ENCODE peak calls at places on chromosomes 4 and X, in four cellular contexts. One of them, this sample, is unnamed.

GRCh38 chr4:145920205-145920604 is 18.4 kb downstream of the ZNF827 start:
- DNase-seq in naive thymus-derived CD4-positive, alpha-beta T cell: no peak
- DNase-seq in CD8-positive, alpha-beta T cell: no peak
- DNase-seq in pancreas: no peak
- DNase-seq in this sample: no peak

GRCh38 chr4:128388352-128388630 is 100.7 kb upstream of the PGRMC2 start:
- DNase-seq in CD8-positive, alpha-beta T cell: no peak
- DNase-seq in pancreas: no peak
- DNase-seq in naive thymus-derived CD4-positive, alpha-beta T cell: no peak
- DNase-seq in this sample: no peak

GRCh38 chr4:85740431-85740861 is 265.5 kb downstream of the ARHGAP24 start:
- DNase-seq in CD8-positive, alpha-beta T cell: no peak
- DNase-seq in pancreas: no peak
- DNase-seq in naive thymus-derived CD4-positive, alpha-beta T cell: no peak
- DNase-seq in this sample: no peak

GRCh38 chr4:58225460-58225859 is 1115.3 kb upstream of the IGFBP7 start:
- DNase-seq in CD8-positive, alpha-beta T cell: no peak
- DNase-seq in naive thymus-derived CD4-positive, alpha-beta T cell: no peak
- DNase-seq in pancreas: no peak
- DNase-seq in this sample: no peak

GRCh38 chrX:30220646-30221045 is 5.3 kb downstream of the MAGEB2 start:
- DNase-seq in pancreas: no peak
- DNase-seq in CD8-positive, alpha-beta T cell: no peak
- DNase-seq in naive thymus-derived CD4-positive, alpha-beta T cell: no peak
- DNase-seq in this sample: no peak

GRCh38 chr4:46329118-46329976 is 60.6 kb downstream of the GABRA2 start:
- DNase-seq in CD8-positive, alpha-beta T cell: no peak
- DNase-seq in naive thymus-derived CD4-positive, alpha-beta T cell: no peak
- DNase-seq in pancreas: no peak
- DNase-seq in this sample: no peak

GRCh38 chr4:8468746-8469535 is 28.4 kb downstream of the TRMT44 start:
- DNase-seq in naive thymus-derived CD4-positive, alpha-beta T cell: peak; percentile 36
- DNase-seq in pancreas: peak; percentile 84
- DNase-seq in CD8-positive, alpha-beta T cell: peak; percentile 27
- DNase-seq in this sample: peak; percentile 89

GRCh38 chr4:71602271-71602890 is 181.5 kb downstream of the GC start:
- DNase-seq in naive thymus-derived CD4-positive, alpha-beta T cell: no peak
- DNase-seq in CD8-positive, alpha-beta T cell: no peak
- DNase-seq in pancreas: no peak
- DNase-seq in this sample: no peak

GRCh38 chr4:123361195-123361861 is 35.3 kb upstream of the SPRY1 start:
- DNase-seq in naive thymus-derived CD4-positive, alpha-beta T cell: no peak
- DNase-seq in pancreas: no peak
- DNase-seq in CD8-positive, alpha-beta T cell: no peak
- DNase-seq in this sample: no peak

GRCh38 chr4:827209-828081 is 1.5 kb upstream of the CPLX1 start:
- DNase-seq in pancreas: no peak
- DNase-seq in CD8-positive, alpha-beta T cell: no peak
- DNase-seq in naive thymus-derived CD4-positive, alpha-beta T cell: no peak
- DNase-seq in this sample: no peak

GRCh38 chr4:74365761-74366160 is 816 bp downstream of the EREG start:
- DNase-seq in naive thymus-derived CD4-positive, alpha-beta T cell: no peak
- DNase-seq in CD8-positive, alpha-beta T cell: no peak
- DNase-seq in pancreas: peak; percentile 57
- DNase-seq in this sample: no peak

GRCh38 chrX:131763674-131764073 is 219.8 kb downstream of the OR13H1 start:
- DNase-seq in pancreas: no peak
- DNase-seq in naive thymus-derived CD4-positive, alpha-beta T cell: peak; percentile 87
- DNase-seq in CD8-positive, alpha-beta T cell: no peak
- DNase-seq in this sample: peak; percentile 78

GRCh38 chrX:130108647-130109428 is 1.5 kb downstream of the ELF4 start:
- DNase-seq in CD8-positive, alpha-beta T cell: no peak
- DNase-seq in pancreas: no peak
- DNase-seq in naive thymus-derived CD4-positive, alpha-beta T cell: no peak
- DNase-seq in this sample: no peak

GRCh38 chr4:7037425-7037824 is 5.7 kb upstream of the TADA2B start:
- DNase-seq in CD8-positive, alpha-beta T cell: no peak
- DNase-seq in pancreas: no peak
- DNase-seq in naive thymus-derived CD4-positive, alpha-beta T cell: peak; percentile 12
- DNase-seq in this sample: no peak

GRCh38 chr4:128354205-128354821 is 66.7 kb upstream of the PGRMC2 start:
- DNase-seq in pancreas: no peak
- DNase-seq in CD8-positive, alpha-beta T cell: no peak
- DNase-seq in naive thymus-derived CD4-positive, alpha-beta T cell: no peak
- DNase-seq in this sample: no peak

GRCh38 chr4:183626168-183626567 is 32.8 kb downstream of the RWDD4 start:
- DNase-seq in pancreas: no peak
- DNase-seq in naive thymus-derived CD4-positive, alpha-beta T cell: no peak
- DNase-seq in CD8-positive, alpha-beta T cell: no peak
- DNase-seq in this sample: no peak

GRCh38 chrX:104105863-104106262 is 6.5 kb upstream of the ZCCHC18 start:
- DNase-seq in pancreas: no peak
- DNase-seq in CD8-positive, alpha-beta T cell: no peak
- DNase-seq in naive thymus-derived CD4-positive, alpha-beta T cell: no peak
- DNase-seq in this sample: no peak

GRCh38 chrX:119990995-119991787 is 47.6 kb upstream of the NKAP start:
- DNase-seq in CD8-positive, alpha-beta T cell: no peak
- DNase-seq in naive thymus-derived CD4-positive, alpha-beta T cell: no peak
- DNase-seq in pancreas: peak; percentile 63
- DNase-seq in this sample: no peak

GRCh38 chr4:100880012-100880411 is 362.2 kb upstream of the EMCN start:
- DNase-seq in CD8-positive, alpha-beta T cell: no peak
- DNase-seq in naive thymus-derived CD4-positive, alpha-beta T cell: no peak
- DNase-seq in pancreas: no peak
- DNase-seq in this sample: no peak

GRCh38 chr4:179625391-179625790 is 2183.2 kb upstream of the AGA start:
- DNase-seq in CD8-positive, alpha-beta T cell: no peak
- DNase-seq in naive thymus-derived CD4-positive, alpha-beta T cell: no peak
- DNase-seq in pancreas: no peak
- DNase-seq in this sample: no peak

GRCh38 chr4:1211951-1212545 is 36.9 kb downstream of the CTBP1 start:
- DNase-seq in naive thymus-derived CD4-positive, alpha-beta T cell: no peak
- DNase-seq in CD8-positive, alpha-beta T cell: no peak
- DNase-seq in pancreas: peak; percentile 77
- DNase-seq in this sample: peak; percentile 20

GRCh38 chrX:133921764-133922389 is 63.5 kb downstream of the GPC3 start:
- DNase-seq in CD8-positive, alpha-beta T cell: no peak
- DNase-seq in pancreas: peak; percentile 78
- DNase-seq in naive thymus-derived CD4-positive, alpha-beta T cell: peak; percentile 32
- DNase-seq in this sample: no peak

GRCh38 chr4:80183196-80184052 is 13.9 kb upstream of the PRDM8 start:
- DNase-seq in naive thymus-derived CD4-positive, alpha-beta T cell: peak; percentile 22
- DNase-seq in CD8-positive, alpha-beta T cell: no peak
- DNase-seq in pancreas: peak; percentile 57
- DNase-seq in this sample: peak; percentile 65

GRCh38 chr4:175308236-175308635 is 390.1 kb downstream of the ADAM29 start:
- DNase-seq in CD8-positive, alpha-beta T cell: no peak
- DNase-seq in naive thymus-derived CD4-positive, alpha-beta T cell: no peak
- DNase-seq in pancreas: no peak
- DNase-seq in this sample: no peak

GRCh38 chrX:29858714-29859113 is 356.6 kb upstream of the MAGEB2 start:
- DNase-seq in CD8-positive, alpha-beta T cell: no peak
- DNase-seq in pancreas: no peak
- DNase-seq in naive thymus-derived CD4-positive, alpha-beta T cell: no peak
- DNase-seq in this sample: no peak

GRCh38 chr4:124481123-124481522 is 231.4 kb downstream of the ANKRD50 start:
- DNase-seq in CD8-positive, alpha-beta T cell: no peak
- DNase-seq in pancreas: no peak
- DNase-seq in naive thymus-derived CD4-positive, alpha-beta T cell: no peak
- DNase-seq in this sample: no peak

GRCh38 chr4:185311113-185311888 is 84.4 kb downstream of the LRP2BP start:
- DNase-seq in naive thymus-derived CD4-positive, alpha-beta T cell: no peak
- DNase-seq in pancreas: no peak
- DNase-seq in CD8-positive, alpha-beta T cell: no peak
- DNase-seq in this sample: no peak

GRCh38 chr4:162403956-162404355 is 240.2 kb upstream of the FSTL5 start:
- DNase-seq in CD8-positive, alpha-beta T cell: no peak
- DNase-seq in pancreas: no peak
- DNase-seq in naive thymus-derived CD4-positive, alpha-beta T cell: no peak
- DNase-seq in this sample: no peak

GRCh38 chr4:109266891-109267290 is 35.6 kb downstream of the COL25A1 start:
- DNase-seq in CD8-positive, alpha-beta T cell: no peak
- DNase-seq in pancreas: no peak
- DNase-seq in naive thymus-derived CD4-positive, alpha-beta T cell: no peak
- DNase-seq in this sample: no peak

GRCh38 chrX:115966920-115967319 is 203.6 kb upstream of the AGTR2 start:
- DNase-seq in naive thymus-derived CD4-positive, alpha-beta T cell: no peak
- DNase-seq in pancreas: no peak
- DNase-seq in CD8-positive, alpha-beta T cell: no peak
- DNase-seq in this sample: no peak

GRCh38 chr4:126899382-126899801 is 733.4 kb upstream of the INTU start:
- DNase-seq in CD8-positive, alpha-beta T cell: no peak
- DNase-seq in pancreas: no peak
- DNase-seq in naive thymus-derived CD4-positive, alpha-beta T cell: no peak
- DNase-seq in this sample: no peak

GRCh38 chr4:15898902-15899301 is 39.6 kb downstream of the FGFBP1 start:
- DNase-seq in naive thymus-derived CD4-positive, alpha-beta T cell: no peak
- DNase-seq in pancreas: no peak
- DNase-seq in CD8-positive, alpha-beta T cell: no peak
- DNase-seq in this sample: no peak

GRCh38 chrX:154370300-154370881 is 4.0 kb downstream of the FLNA start:
- DNase-seq in pancreas: no peak
- DNase-seq in naive thymus-derived CD4-positive, alpha-beta T cell: no peak
- DNase-seq in CD8-positive, alpha-beta T cell: no peak
- DNase-seq in this sample: peak; percentile 55

DNA sequence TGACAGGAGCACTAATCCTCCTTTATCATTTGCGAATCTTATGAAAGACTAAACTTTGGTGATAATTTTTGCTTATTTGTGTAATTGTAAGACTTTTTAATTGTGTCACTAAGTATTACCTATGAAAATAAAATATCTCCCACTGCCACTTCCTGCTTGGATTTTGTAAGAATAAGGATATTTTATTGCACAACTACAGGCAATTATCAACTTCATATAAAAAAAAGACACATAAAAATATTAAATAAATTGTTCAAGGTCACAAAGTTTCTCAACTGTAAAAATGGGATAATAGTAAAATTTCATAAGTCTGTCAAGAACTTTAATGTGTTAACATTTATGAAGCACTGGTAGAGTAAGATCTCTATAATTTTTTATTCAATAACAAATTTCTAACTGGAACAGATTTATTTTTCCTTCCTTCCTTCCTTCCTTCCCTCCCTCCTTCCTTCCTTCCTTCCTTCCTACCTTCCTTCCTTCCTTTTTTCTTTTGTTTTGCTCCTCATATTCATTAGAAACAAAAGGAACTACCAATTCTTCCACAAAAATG is 527.6 kb upstream of the FAM47C start:
- DNase-seq in pancreas: no peak
- DNase-seq in naive thymus-derived CD4-positive, alpha-beta T cell: no peak
- DNase-seq in CD8-positive, alpha-beta T cell: no peak
- DNase-seq in this sample: no peak
- H3K4me1 ChIP-seq in pancreas: no peaks in the 10 kb centered on the region
- H3K4me1 ChIP-seq in naive thymus-derived CD4-positive, alpha-beta T cell: no peaks in the 10 kb centered on the region
- H3K4me1 ChIP-seq in CD8-positive, alpha-beta T cell: no peaks in the 10 kb centered on the region
- H3K4me1 ChIP-seq in this sample: no peaks in the 10 kb centered on the region

GRCh38 chr4:94508256-94508655 is 56.5 kb downstream of the PDLIM5 start:
- DNase-seq in naive thymus-derived CD4-positive, alpha-beta T cell: no peak
- DNase-seq in pancreas: no peak
- DNase-seq in CD8-positive, alpha-beta T cell: no peak
- DNase-seq in this sample: no peak

GRCh38 chr4:94515365-94515764 is 63.6 kb downstream of the PDLIM5 start:
- DNase-seq in pancreas: no peak
- DNase-seq in naive thymus-derived CD4-positive, alpha-beta T cell: no peak
- DNase-seq in CD8-positive, alpha-beta T cell: no peak
- DNase-seq in this sample: no peak

GRCh38 chr4:94507708-94508107 is 56.0 kb downstream of the PDLIM5 start:
- DNase-seq in CD8-positive, alpha-beta T cell: no peak
- DNase-seq in pancreas: no peak
- DNase-seq in naive thymus-derived CD4-positive, alpha-beta T cell: no peak
- DNase-seq in this sample: peak; percentile 13

GRCh38 chr4:94508841-94509240 is 57.1 kb downstream of the PDLIM5 start:
- DNase-seq in naive thymus-derived CD4-positive, alpha-beta T cell: no peak
- DNase-seq in pancreas: no peak
- DNase-seq in CD8-positive, alpha-beta T cell: no peak
- DNase-seq in this sample: no peak

DNA sequence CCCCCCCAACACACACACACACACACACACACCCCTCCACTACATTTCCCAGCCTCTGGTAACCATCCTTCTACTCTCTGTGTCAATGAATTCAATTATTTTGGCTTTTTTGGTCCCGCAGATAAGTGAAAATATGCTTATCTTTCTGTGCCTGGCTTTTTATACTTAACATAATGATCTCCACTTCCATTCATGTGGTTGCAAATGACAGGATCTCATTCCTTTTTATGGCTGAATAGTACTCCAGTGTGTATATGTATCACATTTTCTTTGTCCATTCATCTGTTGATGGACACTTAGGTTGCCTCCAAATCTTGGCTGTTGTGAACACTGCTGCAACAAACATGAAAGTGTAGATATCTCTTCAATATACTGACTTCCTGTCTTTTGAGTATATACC is 59.8 kb downstream of the PDLIM5 start:
- DNase-seq in naive thymus-derived CD4-positive, alpha-beta T cell: no peak
- DNase-seq in CD8-positive, alpha-beta T cell: no peak
- DNase-seq in pancreas: no peak
- DNase-seq in this sample: no peak
- H3K4me1 ChIP-seq in naive thymus-derived CD4-positive, alpha-beta T cell: no peaks in the 10 kb centered on the region
- H3K4me1 ChIP-seq in CD8-positive, alpha-beta T cell: no peaks in the 10 kb centered on the region
- H3K4me1 ChIP-seq in pancreas: peaks cover 33% of the 10 kb centered on the region
- H3K4me1 ChIP-seq in this sample: peaks cover 5% of the 10 kb centered on the region

DNA sequence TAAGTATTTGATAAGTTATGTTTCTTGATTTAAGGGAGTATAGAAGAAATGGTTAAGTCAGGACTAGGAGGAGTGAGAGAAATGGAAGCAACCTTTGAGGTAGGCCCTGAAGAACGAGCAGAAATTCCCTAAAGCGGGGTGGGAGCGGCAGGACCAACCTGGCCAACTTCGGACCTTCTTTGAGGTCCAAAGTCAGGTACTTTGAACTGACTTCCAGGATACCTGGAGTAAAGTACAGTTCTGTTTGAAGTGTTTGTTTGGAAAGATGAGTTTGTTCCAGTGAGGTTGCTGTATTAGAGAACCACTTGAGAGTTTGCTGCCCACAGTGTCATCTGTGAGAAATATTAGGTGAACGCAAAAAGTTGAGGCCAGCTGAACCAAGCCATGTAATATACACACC is 11.7 kb downstream of the RNF4 start:
- DNase-seq in pancreas: no peak
- DNase-seq in CD8-positive, alpha-beta T cell: no peak
- DNase-seq in naive thymus-derived CD4-positive, alpha-beta T cell: no peak
- DNase-seq in this sample: no peak
- H3K4me1 ChIP-seq in pancreas: peaks cover 41% of the 10 kb centered on the region
- H3K4me1 ChIP-seq in CD8-positive, alpha-beta T cell: peaks cover 93% of the 10 kb centered on the region
- H3K4me1 ChIP-seq in naive thymus-derived CD4-positive, alpha-beta T cell: peaks cover 74% of the 10 kb centered on the region
- H3K4me1 ChIP-seq in this sample: peaks cover 31% of the 10 kb centered on the region

GRCh38 chrX:41110801-41111625 is 25.8 kb downstream of the USP9X start:
- DNase-seq in naive thymus-derived CD4-positive, alpha-beta T cell: no peak
- DNase-seq in CD8-positive, alpha-beta T cell: no peak
- DNase-seq in pancreas: no peak
- DNase-seq in this sample: no peak
- H3K4me1 ChIP-seq in naive thymus-derived CD4-positive, alpha-beta T cell: peaks cover 20% of the 10 kb centered on the region
- H3K4me1 ChIP-seq in CD8-positive, alpha-beta T cell: peaks cover 38% of the 10 kb centered on the region
- H3K4me1 ChIP-seq in pancreas: no peaks in the 10 kb centered on the region
- H3K4me1 ChIP-seq in this sample: peaks cover 7% of the 10 kb centered on the region

This sample was measured in ovary.